ENCODE peak calls at places on chromosome 21, in five cellular contexts. U is PC-9, J is MCF 10A, F is BJ, L is neural crest cell. B is an unnamed sample.

GRCh38 chr21:38979271-38980196 is 173.8 kb downstream of the ETS2 start:
- DNase-seq in F (no peak), L (no peak), U (peak; percentile 79), J (peak; percentile 22), B (no peak)

GRCh38 chr21:32468567-32469175 is 56.2 kb downstream of the EVA1C start:
- DNase-seq in F (no peak), U (no peak), L (no peak), J (no peak), B (no peak)

GRCh38 chr21:29185633-29186032 is 55.2 kb downstream of the MAP3K7CL start:
- DNase-seq in J (no peak), L (no peak), F (no peak), U (no peak), B (no peak)

GRCh38 chr21:15430577-15430976 is 299.2 kb upstream of the USP25 start:
- DNase-seq in U (no peak), F (no peak), L (no peak), J (peak; percentile 39), B (no peak)

GRCh38 chr21:46158666-46159300 is 3.4 kb upstream of the FTCD start:
- DNase-seq in U (no peak), L (no peak), J (no peak), F (no peak), B (no peak)

GRCh38 chr21:42525676-42526378 is 12.2 kb downstream of the SLC37A1 start:
- DNase-seq in U (no peak), F (no peak), L (no peak), J (no peak), B (no peak)

GRCh38 chr21:31331231-31331630 is 12.8 kb downstream of the TIAM1 start:
- DNase-seq in J (no peak), U (no peak), F (no peak), L (no peak), B (no peak)

GRCh38 chr21:42316891-42317290 is 1.7 kb upstream of the TFF3 start:
- DNase-seq in L (no peak), U (no peak), J (no peak), F (no peak), B (no peak)

GRCh38 chr21:27564684-27565280 is 597.9 kb upstream of the ADAMTS5 start:
- DNase-seq in J (peak; percentile 51), U (no peak), L (peak; percentile 25), F (no peak), B (no peak)

GRCh38 chr21:15210235-15210678 is 145.5 kb upstream of the NRIP1 start:
- DNase-seq in U (peak; percentile 95), F (no peak), L (no peak), J (peak; percentile 99), B (no peak)

GRCh38 chr21:44521928-44522752 is 17.9 kb downstream of the KRTAP10-1 start:
- DNase-seq in U (no peak), J (no peak), F (no peak), L (no peak), B (peak; percentile 9)
- TF ChIP-seq CTCF in U (no peak), J (no peak), F (no peak), L (no peak), B (no peak)

DNA sequence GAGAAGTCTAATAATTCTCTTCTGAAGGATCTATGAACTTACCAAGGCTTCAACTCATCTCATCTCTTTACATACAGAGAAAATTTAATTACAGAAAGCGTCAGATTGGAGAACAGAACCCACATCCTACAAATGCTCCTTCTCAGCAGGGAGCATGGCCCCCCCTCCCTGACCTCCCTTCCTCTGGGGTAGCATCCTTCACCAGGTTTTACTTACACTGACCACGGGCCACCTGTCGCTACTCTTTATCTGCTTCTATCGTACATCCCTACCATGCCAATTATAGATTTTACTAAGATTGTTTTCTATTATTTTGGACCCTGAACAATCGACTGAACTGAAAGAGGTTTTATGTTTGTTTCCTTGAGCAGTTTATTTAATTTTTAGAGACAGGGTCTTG is 25.8 kb downstream of the RIPPLY3 start:
- DNase-seq in J (no peak), L (no peak), F (no peak), U (no peak), B (no peak)
- TF ChIP-seq CTCF in J (no peak), L (no peak), F (no peak), U (no peak), B (no peak)

GRCh38 chr21:43645414-43645891 is 13.8 kb downstream of the HSF2BP start:
- DNase-seq in U (peak; percentile 41), L (peak; percentile 13), J (peak; percentile 88), F (no peak), B (no peak)
- TF ChIP-seq CTCF in U (no peak), L (peak; percentile 68), J (peak; percentile 56), F (peak; percentile 65), B (no peak)

DNA sequence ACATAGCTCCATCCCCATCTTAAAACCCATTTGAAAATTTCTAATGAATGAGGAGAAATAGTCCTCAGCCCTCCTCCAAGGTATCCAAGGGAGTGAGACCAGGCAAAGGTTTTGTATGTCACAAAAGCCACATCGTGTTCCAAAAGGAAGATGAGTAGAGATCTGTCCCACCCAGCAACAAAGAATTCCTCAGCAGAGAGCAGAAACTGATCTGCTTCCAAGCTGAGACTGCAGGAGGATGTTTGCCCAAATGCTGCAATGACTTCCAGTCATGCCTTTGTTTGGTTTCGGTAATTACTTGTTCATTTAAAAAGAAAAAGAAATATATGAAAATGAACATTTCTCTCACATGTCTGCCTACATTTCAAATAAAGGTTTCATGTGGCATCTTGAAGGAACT is 186.9 kb downstream of the SETD4 start:
- DNase-seq in F (no peak), J (no peak), L (no peak), U (no peak), B (no peak)
- TF ChIP-seq CTCF in F (no peak), J (no peak), L (no peak), U (no peak), B (no peak)

GRCh38 chr21:16457498-16457897 is 727.7 kb downstream of the USP25 start:
- DNase-seq in F (no peak), L (no peak), U (no peak), J (no peak), B (no peak)

GRCh38 chr21:16455526-16455925 is 725.7 kb downstream of the USP25 start:
- DNase-seq in U (no peak), L (no peak), J (no peak), F (no peak), B (no peak)

GRCh38 chr21:16455978-16456377 is 726.2 kb downstream of the USP25 start:
- DNase-seq in J (no peak), F (no peak), U (no peak), L (no peak), B (no peak)

GRCh38 chr21:16454371-16454770 is 724.6 kb downstream of the USP25 start:
- DNase-seq in F (no peak), U (no peak), J (peak; percentile 9), L (no peak), B (no peak)
- TF ChIP-seq CTCF in F (peak; percentile 38), U (peak; percentile 52), J (peak; percentile 26), L (peak; percentile 53), B (no peak)

GRCh38 chr21:44356636-44357035 is 3.2 kb downstream of the TRPM2 start:
- DNase-seq in J (no peak), F (no peak), L (no peak), U (no peak), B (no peak)

GRCh38 chr21:44364151-44365053 is 11.0 kb downstream of the TRPM2 start:
- DNase-seq in J (no peak), F (no peak), U (no peak), L (no peak), B (no peak)

GRCh38 chr21:44357064-44357837 is 3.8 kb downstream of the TRPM2 start:
- DNase-seq in U (no peak), F (no peak), L (no peak), J (no peak), B (no peak)

GRCh38 chr21:44363278-44363677 is 9.9 kb downstream of the TRPM2 start:
- DNase-seq in U (no peak), F (no peak), L (no peak), J (no peak), B (no peak)

DNA sequence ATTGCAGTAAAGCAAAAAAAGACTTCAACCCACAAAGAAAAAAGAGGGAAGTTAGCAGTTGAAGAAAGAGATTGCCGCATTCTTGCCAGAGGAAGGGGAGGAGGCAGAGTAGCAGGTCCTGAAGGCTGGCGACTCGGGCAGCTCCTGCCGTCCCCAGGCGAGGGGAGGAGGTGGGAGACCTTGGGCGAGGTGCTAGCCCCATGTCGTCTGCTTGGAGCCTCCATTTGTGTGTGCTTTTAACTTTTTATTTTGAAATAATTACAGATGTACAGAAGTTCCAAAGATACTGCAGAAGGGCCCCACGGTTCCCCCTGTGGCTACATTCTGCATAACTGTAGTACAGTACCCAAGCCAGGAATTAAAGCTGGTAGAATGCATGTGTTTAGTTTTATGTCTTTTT is 6.8 kb downstream of the TRPM2 start:
- DNase-seq in L (no peak), U (no peak), F (no peak), J (no peak), B (no peak)
- TF ChIP-seq CTCF in L (peak; percentile 23), U (no peak), F (no peak), J (no peak), B (no peak)

GRCh38 chr21:18524097-18524496 is 120.5 kb upstream of the TMPRSS15 start:
- DNase-seq in J (no peak), U (no peak), F (no peak), L (no peak), B (no peak)

GRCh38 chr21:18517905-18518566 is 114.5 kb upstream of the TMPRSS15 start:
- DNase-seq in U (no peak), F (no peak), J (no peak), L (no peak), B (no peak)

GRCh38 chr21:18521204-18521603 is 117.6 kb upstream of the TMPRSS15 start:
- DNase-seq in J (no peak), L (no peak), U (no peak), F (no peak), B (no peak)

GRCh38 chr21:18522181-18522771 is 118.7 kb upstream of the TMPRSS15 start:
- DNase-seq in L (no peak), J (peak; percentile 22), F (no peak), U (no peak), B (no peak)
- TF ChIP-seq CTCF in L (peak; percentile 58), J (peak; percentile 55), F (no peak), U (no peak), B (no peak)

GRCh38 chr21:23660560-23660959 is 1946.7 kb downstream of the MRPL39 start:
- DNase-seq in F (no peak), U (no peak), L (no peak), J (no peak), B (no peak)
- TF ChIP-seq CTCF in F (no peak), U (no peak), L (no peak), J (no peak), B (no peak)